ENCODE peak calls at places on chromosomes 2 and 18, in eight cellular contexts. One of them, this sample, is unnamed. For H3K4me1 and H3K36me3, the result is how much of the 10 kb centered on the place peaks cover.

GRCh38 chr2:138475394-138475793 is 26.2 kb upstream of the SPOPL start:
- DNase-seq in Panc1: no peak
- DNase-seq in neural progenitor cell: no peak
- DNase-seq in hepatocyte: no peak
- DNase-seq in prostate gland: no peak
- DNase-seq in CD4-positive, CD25-positive, alpha-beta regulatory T cell: no peak
- DNase-seq in tibial artery: no peak
- DNase-seq in CD8-positive, alpha-beta memory T cell: no peak
- DNase-seq in this sample: no peak

GRCh38 chr18:5772271-5772670 is 123.1 kb downstream of the TMEM200C start:
- DNase-seq in Panc1: no peak
- DNase-seq in neural progenitor cell: no peak
- DNase-seq in hepatocyte: peak
- DNase-seq in prostate gland: no peak
- DNase-seq in CD4-positive, CD25-positive, alpha-beta regulatory T cell: no peak
- DNase-seq in tibial artery: no peak
- DNase-seq in CD8-positive, alpha-beta memory T cell: no peak
- DNase-seq in this sample: no peak

GRCh38 chr2:188466761-188467160 is 175.1 kb downstream of the GULP1 start:
- DNase-seq in Panc1: no peak
- DNase-seq in neural progenitor cell: no peak
- DNase-seq in hepatocyte: no peak
- DNase-seq in prostate gland: no peak
- DNase-seq in CD4-positive, CD25-positive, alpha-beta regulatory T cell: no peak
- DNase-seq in tibial artery: no peak
- DNase-seq in CD8-positive, alpha-beta memory T cell: no peak
- DNase-seq in this sample: no peak

GRCh38 chr18:46452820-46453219 is 204.2 kb downstream of the LOXHD1 start:
- DNase-seq in Panc1: no peak
- DNase-seq in neural progenitor cell: no peak
- DNase-seq in hepatocyte: no peak
- DNase-seq in prostate gland: no peak
- DNase-seq in CD4-positive, CD25-positive, alpha-beta regulatory T cell: no peak
- DNase-seq in tibial artery: no peak
- DNase-seq in CD8-positive, alpha-beta memory T cell: no peak
- DNase-seq in this sample: no peak

GRCh38 chr2:214676421-214677089 is 132.9 kb downstream of the BARD1 start:
- DNase-seq in Panc1: no peak
- DNase-seq in neural progenitor cell: no peak
- DNase-seq in hepatocyte: no peak
- DNase-seq in prostate gland: no peak
- DNase-seq in CD4-positive, CD25-positive, alpha-beta regulatory T cell: no peak
- DNase-seq in tibial artery: no peak
- DNase-seq in CD8-positive, alpha-beta memory T cell: no peak
- DNase-seq in this sample: no peak

GRCh38 chr2:177628817-177629216 is 236.2 kb downstream of the AGPS start:
- DNase-seq in Panc1: no peak
- DNase-seq in neural progenitor cell: no peak
- DNase-seq in hepatocyte: no peak
- DNase-seq in prostate gland: no peak
- DNase-seq in CD4-positive, CD25-positive, alpha-beta regulatory T cell: no peak
- DNase-seq in tibial artery: no peak
- DNase-seq in CD8-positive, alpha-beta memory T cell: no peak
- DNase-seq in this sample: no peak

GRCh38 chr18:46538376-46538775 is 118.6 kb downstream of the LOXHD1 start:
- DNase-seq in Panc1: no peak
- DNase-seq in neural progenitor cell: no peak
- DNase-seq in hepatocyte: no peak
- DNase-seq in prostate gland: no peak
- DNase-seq in CD4-positive, CD25-positive, alpha-beta regulatory T cell: no peak
- DNase-seq in tibial artery: no peak
- DNase-seq in CD8-positive, alpha-beta memory T cell: no peak
- DNase-seq in this sample: no peak

GRCh38 chr18:839224-840079 is 27.4 kb upstream of the YES1 start:
- DNase-seq in Panc1: no peak
- DNase-seq in neural progenitor cell: peak
- DNase-seq in hepatocyte: peak
- DNase-seq in prostate gland: peak
- DNase-seq in CD4-positive, CD25-positive, alpha-beta regulatory T cell: peak
- DNase-seq in tibial artery: peak
- DNase-seq in CD8-positive, alpha-beta memory T cell: peak
- DNase-seq in this sample: peak

GRCh38 chr2:12507295-12507694 is 209.4 kb upstream of the TRIB2 start:
- DNase-seq in Panc1: no peak
- DNase-seq in neural progenitor cell: no peak
- DNase-seq in hepatocyte: no peak
- DNase-seq in prostate gland: no peak
- DNase-seq in CD4-positive, CD25-positive, alpha-beta regulatory T cell: peak
- DNase-seq in tibial artery: no peak
- DNase-seq in CD8-positive, alpha-beta memory T cell: no peak
- DNase-seq in this sample: no peak

GRCh38 chr2:86417961-86418360 is 23.2 kb upstream of the KDM3A start:
- DNase-seq in Panc1: no peak
- DNase-seq in neural progenitor cell: no peak
- DNase-seq in hepatocyte: no peak
- DNase-seq in prostate gland: no peak
- DNase-seq in CD4-positive, CD25-positive, alpha-beta regulatory T cell: no peak
- DNase-seq in tibial artery: no peak
- DNase-seq in CD8-positive, alpha-beta memory T cell: no peak
- DNase-seq in this sample: no peak

GRCh38 chr18:7855671-7856070 is 288.6 kb downstream of the PTPRM start:
- DNase-seq in Panc1: no peak
- DNase-seq in neural progenitor cell: no peak
- DNase-seq in hepatocyte: no peak
- DNase-seq in prostate gland: no peak
- DNase-seq in CD4-positive, CD25-positive, alpha-beta regulatory T cell: no peak
- DNase-seq in tibial artery: no peak
- DNase-seq in CD8-positive, alpha-beta memory T cell: no peak
- DNase-seq in this sample: no peak

GRCh38 chr18:63648241-63648640 is 4.2 kb upstream of the SERPINB4 start:
- DNase-seq in Panc1: no peak
- DNase-seq in neural progenitor cell: no peak
- DNase-seq in hepatocyte: no peak
- DNase-seq in prostate gland: no peak
- DNase-seq in CD4-positive, CD25-positive, alpha-beta regulatory T cell: no peak
- DNase-seq in tibial artery: no peak
- DNase-seq in CD8-positive, alpha-beta memory T cell: no peak
- DNase-seq in this sample: no peak

GRCh38 chr2:167509585-167509984 is 621.3 kb downstream of the XIRP2 start:
- DNase-seq in Panc1: peak
- DNase-seq in neural progenitor cell: peak
- DNase-seq in hepatocyte: peak
- DNase-seq in prostate gland: no peak
- DNase-seq in CD4-positive, CD25-positive, alpha-beta regulatory T cell: no peak
- DNase-seq in tibial artery: no peak
- DNase-seq in CD8-positive, alpha-beta memory T cell: no peak
- DNase-seq in this sample: no peak

GRCh38 chr2:150610670-150611279 is 123.3 kb upstream of the RND3 start:
- DNase-seq in Panc1: no peak
- DNase-seq in neural progenitor cell: peak
- DNase-seq in hepatocyte: peak
- DNase-seq in prostate gland: no peak
- DNase-seq in CD4-positive, CD25-positive, alpha-beta regulatory T cell: peak
- DNase-seq in tibial artery: no peak
- DNase-seq in CD8-positive, alpha-beta memory T cell: no peak
- DNase-seq in this sample: no peak

GRCh38 chr2:150608341-150608740 is 120.9 kb upstream of the RND3 start:
- DNase-seq in Panc1: no peak
- DNase-seq in neural progenitor cell: no peak
- DNase-seq in hepatocyte: no peak
- DNase-seq in prostate gland: no peak
- DNase-seq in CD4-positive, CD25-positive, alpha-beta regulatory T cell: no peak
- DNase-seq in tibial artery: no peak
- DNase-seq in CD8-positive, alpha-beta memory T cell: no peak
- DNase-seq in this sample: no peak

GRCh38 chr2:150612957-150613710 is 125.7 kb upstream of the RND3 start:
- DNase-seq in Panc1: no peak
- DNase-seq in neural progenitor cell: no peak
- DNase-seq in hepatocyte: no peak
- DNase-seq in prostate gland: peak
- DNase-seq in CD4-positive, CD25-positive, alpha-beta regulatory T cell: no peak
- DNase-seq in tibial artery: no peak
- DNase-seq in CD8-positive, alpha-beta memory T cell: no peak
- DNase-seq in this sample: no peak

GRCh38 chr2:150607471-150607870 is 120.0 kb upstream of the RND3 start:
- DNase-seq in Panc1: no peak
- DNase-seq in neural progenitor cell: no peak
- DNase-seq in hepatocyte: no peak
- DNase-seq in prostate gland: no peak
- DNase-seq in CD4-positive, CD25-positive, alpha-beta regulatory T cell: no peak
- DNase-seq in tibial artery: no peak
- DNase-seq in CD8-positive, alpha-beta memory T cell: no peak
- DNase-seq in this sample: no peak

DNA sequence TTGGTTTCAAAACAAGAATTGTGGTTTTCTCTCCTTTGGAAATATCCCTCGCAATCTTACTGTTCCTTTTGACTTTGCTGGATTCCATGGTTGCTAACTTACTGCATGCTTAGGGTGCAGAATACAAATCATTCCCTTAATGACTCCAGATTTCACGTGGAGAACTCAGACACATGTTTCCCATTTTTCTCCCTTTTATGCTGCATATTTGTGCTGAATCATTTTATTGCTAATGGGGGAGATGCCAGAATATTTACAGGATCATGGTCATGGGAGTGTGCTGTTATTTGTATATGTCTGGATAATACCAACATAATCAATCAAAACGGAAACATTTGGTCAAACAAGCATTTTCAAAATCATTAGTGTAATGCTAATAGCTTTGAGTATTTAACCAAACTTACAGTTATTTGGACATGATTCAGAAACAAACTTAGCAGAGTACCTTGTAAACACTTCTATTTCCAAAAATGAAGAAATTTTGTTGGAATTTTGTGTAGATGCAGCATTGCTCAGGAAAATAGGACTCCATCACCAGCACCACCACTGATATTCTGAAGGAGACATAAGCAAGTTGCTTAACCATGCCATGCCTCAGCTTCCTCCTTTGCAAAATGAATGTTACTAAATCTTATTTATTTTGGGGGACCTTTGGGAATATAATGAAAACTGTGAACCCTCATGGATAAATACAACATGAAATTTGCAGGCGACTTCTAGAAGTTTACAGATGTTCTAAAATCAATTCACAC is 122.5 kb upstream of the RND3 start:
- DNase-seq in Panc1: no peak
- DNase-seq in neural progenitor cell: no peak
- DNase-seq in hepatocyte: no peak
- DNase-seq in prostate gland: no peak
- DNase-seq in CD4-positive, CD25-positive, alpha-beta regulatory T cell: no peak
- DNase-seq in tibial artery: no peak
- DNase-seq in CD8-positive, alpha-beta memory T cell: no peak
- DNase-seq in this sample: no peak
- H3K4me1 ChIP-seq in Panc1: under half
- H3K4me1 ChIP-seq in neural progenitor cell: under half
- H3K4me1 ChIP-seq in hepatocyte: under half
- H3K4me1 ChIP-seq in prostate gland: under half
- H3K4me1 ChIP-seq in CD4-positive, CD25-positive, alpha-beta regulatory T cell: under half
- H3K4me1 ChIP-seq in tibial artery: under half
- H3K4me1 ChIP-seq in CD8-positive, alpha-beta memory T cell: under half
- H3K4me1 ChIP-seq in this sample: under half

DNA sequence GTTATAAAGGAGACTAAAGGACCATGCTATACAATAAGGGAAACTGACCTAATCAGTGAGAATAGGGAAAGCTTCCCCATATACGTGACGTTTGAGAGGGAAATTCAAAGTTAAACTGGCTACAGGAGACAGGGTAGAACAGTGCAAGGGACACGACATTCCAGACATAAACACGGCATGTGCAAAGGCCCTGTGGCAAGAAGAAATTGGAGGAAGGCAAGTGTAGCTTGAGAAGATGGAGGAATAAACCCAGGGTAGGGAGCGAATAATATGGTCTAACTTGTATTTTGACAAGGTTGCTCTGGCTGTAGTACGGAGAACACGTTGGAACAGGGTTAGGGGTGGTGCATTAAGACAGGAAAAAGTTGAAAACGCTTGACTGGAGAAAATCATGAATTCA is 49.8 kb upstream of the RIOK3 start:
- DNase-seq in Panc1: no peak
- DNase-seq in neural progenitor cell: no peak
- DNase-seq in hepatocyte: no peak
- DNase-seq in prostate gland: no peak
- DNase-seq in CD4-positive, CD25-positive, alpha-beta regulatory T cell: no peak
- DNase-seq in tibial artery: no peak
- DNase-seq in CD8-positive, alpha-beta memory T cell: no peak
- DNase-seq in this sample: no peak
- H3K4me3 ChIP-seq in Panc1: no peak
- H3K4me3 ChIP-seq in neural progenitor cell: no peak
- H3K4me3 ChIP-seq in hepatocyte: no peak
- H3K4me3 ChIP-seq in prostate gland: no peak
- H3K4me3 ChIP-seq in CD4-positive, CD25-positive, alpha-beta regulatory T cell: no peak
- H3K4me3 ChIP-seq in tibial artery: no peak
- H3K4me3 ChIP-seq in CD8-positive, alpha-beta memory T cell: no peak
- H3K4me3 ChIP-seq in this sample: no peak

DNA sequence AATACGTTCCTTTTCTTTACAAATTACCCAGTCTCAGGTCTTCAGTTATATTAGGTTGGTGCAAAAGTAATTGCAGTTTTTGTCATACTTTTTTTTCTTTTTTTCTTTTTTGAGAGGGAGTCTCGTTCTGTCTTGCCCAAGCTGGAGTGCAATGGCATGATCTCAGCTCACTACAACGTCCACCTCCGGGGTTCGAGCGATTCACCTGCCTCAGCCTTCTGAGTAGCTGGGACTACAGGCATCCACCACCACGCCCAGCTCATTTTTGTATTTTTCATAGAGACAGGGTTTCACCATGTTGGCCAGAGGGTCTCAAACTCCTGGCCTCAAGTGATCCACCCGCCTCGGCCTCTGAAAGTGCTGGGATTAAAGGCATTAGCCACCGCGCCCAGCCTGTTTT is 43.8 kb upstream of the ASAP2 start:
- DNase-seq in Panc1: no peak
- DNase-seq in neural progenitor cell: no peak
- DNase-seq in hepatocyte: no peak
- DNase-seq in prostate gland: no peak
- DNase-seq in CD4-positive, CD25-positive, alpha-beta regulatory T cell: no peak
- DNase-seq in tibial artery: no peak
- DNase-seq in CD8-positive, alpha-beta memory T cell: no peak
- DNase-seq in this sample: no peak
- H3K36me3 ChIP-seq in Panc1: under half
- H3K36me3 ChIP-seq in neural progenitor cell: under half
- H3K36me3 ChIP-seq in hepatocyte: under half
- H3K36me3 ChIP-seq in prostate gland: under half
- H3K36me3 ChIP-seq in CD4-positive, CD25-positive, alpha-beta regulatory T cell: under half
- H3K36me3 ChIP-seq in tibial artery: under half
- H3K36me3 ChIP-seq in CD8-positive, alpha-beta memory T cell: under half
- H3K36me3 ChIP-seq in this sample: under half

DNA sequence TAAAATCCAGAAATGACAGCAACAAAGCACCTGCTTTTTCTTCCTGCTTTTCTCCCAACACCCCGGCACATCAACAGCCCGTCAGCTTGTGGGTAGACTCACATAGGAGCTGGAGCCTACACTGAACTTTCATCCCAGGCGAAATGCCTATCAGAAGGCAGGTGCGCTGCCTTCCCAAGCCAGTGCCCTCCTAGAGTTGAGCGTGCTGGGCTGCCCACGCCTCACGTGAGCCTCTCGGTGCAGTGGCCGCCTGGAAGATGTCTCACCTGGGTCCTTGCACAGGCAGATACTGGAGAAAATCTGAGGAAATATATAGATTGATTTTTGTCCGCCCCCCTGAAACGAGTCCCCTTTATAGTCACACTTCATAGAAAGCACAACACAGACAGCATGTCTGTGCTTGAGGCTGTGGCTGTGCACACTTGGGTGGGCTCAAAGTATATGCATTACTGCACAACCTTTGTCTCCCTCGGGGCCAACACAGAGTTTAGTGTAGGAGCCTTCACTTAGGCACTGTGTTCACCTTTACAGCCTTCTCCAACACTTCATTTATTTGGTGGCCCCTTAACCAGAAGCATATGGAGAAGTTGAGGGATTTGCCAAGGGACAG is 112.5 kb downstream of the SMAD7 start:
- DNase-seq in Panc1: no peak
- DNase-seq in neural progenitor cell: no peak
- DNase-seq in hepatocyte: no peak
- DNase-seq in prostate gland: no peak
- DNase-seq in CD4-positive, CD25-positive, alpha-beta regulatory T cell: no peak
- DNase-seq in tibial artery: peak
- DNase-seq in CD8-positive, alpha-beta memory T cell: no peak
- DNase-seq in this sample: no peak
- H3K4me1 ChIP-seq in Panc1: half or more
- H3K4me1 ChIP-seq in neural progenitor cell: under half
- H3K4me1 ChIP-seq in hepatocyte: half or more
- H3K4me1 ChIP-seq in prostate gland: under half
- H3K4me1 ChIP-seq in CD4-positive, CD25-positive, alpha-beta regulatory T cell: under half
- H3K4me1 ChIP-seq in tibial artery: half or more
- H3K4me1 ChIP-seq in CD8-positive, alpha-beta memory T cell: half or more
- H3K4me1 ChIP-seq in this sample: half or more